ENCODE peak calls at places on chromosomes 12 and 14, in eight cellular contexts. One of them, this sample, is unnamed.

GRCh38 chr12:71315328-71315960 is 124.2 kb upstream of the LGR5 start:
- DNase-seq in effector CD8-positive, alpha-beta T cell: no peak
- DNase-seq in small intestine: no peak
- DNase-seq in stimulated activated CD8-positive, alpha-beta memory T cell treated with anti-CD3 and anti-CD28 coated beads, Interleukin-2, amount 100 ng/mL, for 1 hour: no peak
- DNase-seq in H7: no peak
- DNase-seq in T-cell: no peak
- DNase-seq in uterus: no peak
- DNase-seq in adrenal gland: no peak
- DNase-seq in this sample: no peak

GRCh38 chr12:50659260-50659659 is 104.6 kb upstream of the ATF1 start:
- DNase-seq in effector CD8-positive, alpha-beta T cell: no peak
- DNase-seq in small intestine: no peak
- DNase-seq in stimulated activated CD8-positive, alpha-beta memory T cell treated with anti-CD3 and anti-CD28 coated beads, Interleukin-2, amount 100 ng/mL, for 1 hour: no peak
- DNase-seq in H7: no peak
- DNase-seq in T-cell: no peak
- DNase-seq in uterus: no peak
- DNase-seq in adrenal gland: no peak
- DNase-seq in this sample: no peak

GRCh38 chr12:14373202-14373601 is 7.7 kb downstream of the ATF7IP start:
- DNase-seq in effector CD8-positive, alpha-beta T cell: no peak
- DNase-seq in small intestine: no peak
- DNase-seq in stimulated activated CD8-positive, alpha-beta memory T cell treated with anti-CD3 and anti-CD28 coated beads, Interleukin-2, amount 100 ng/mL, for 1 hour: no peak
- DNase-seq in H7: no peak
- DNase-seq in T-cell: no peak
- DNase-seq in uterus: no peak
- DNase-seq in adrenal gland: no peak
- DNase-seq in this sample: no peak

GRCh38 chr14:38409081-38409705 is 153.3 kb upstream of the CLEC14A start:
- DNase-seq in effector CD8-positive, alpha-beta T cell: no peak
- DNase-seq in small intestine: no peak
- DNase-seq in stimulated activated CD8-positive, alpha-beta memory T cell treated with anti-CD3 and anti-CD28 coated beads, Interleukin-2, amount 100 ng/mL, for 1 hour: no peak
- DNase-seq in H7: no peak
- DNase-seq in T-cell: no peak
- DNase-seq in uterus: no peak
- DNase-seq in adrenal gland: no peak
- DNase-seq in this sample: no peak

GRCh38 chr12:104471336-104471735 is 14.6 kb downstream of the CHST11 start:
- DNase-seq in effector CD8-positive, alpha-beta T cell: no peak
- DNase-seq in small intestine: no peak
- DNase-seq in stimulated activated CD8-positive, alpha-beta memory T cell treated with anti-CD3 and anti-CD28 coated beads, Interleukin-2, amount 100 ng/mL, for 1 hour: no peak
- DNase-seq in H7: no peak
- DNase-seq in T-cell: no peak
- DNase-seq in uterus: no peak
- DNase-seq in adrenal gland: no peak
- DNase-seq in this sample: no peak

GRCh38 chr14:104118006-104118844 is 20.2 kb upstream of the KIF26A start:
- DNase-seq in effector CD8-positive, alpha-beta T cell: no peak
- DNase-seq in small intestine: no peak
- DNase-seq in stimulated activated CD8-positive, alpha-beta memory T cell treated with anti-CD3 and anti-CD28 coated beads, Interleukin-2, amount 100 ng/mL, for 1 hour: no peak
- DNase-seq in H7: peak; percentile 75
- DNase-seq in T-cell: no peak
- DNase-seq in uterus: no peak
- DNase-seq in adrenal gland: no peak
- DNase-seq in this sample: no peak

GRCh38 chr14:105153331-105153731 is 15.2 kb downstream of the JAG2 start:
- DNase-seq in effector CD8-positive, alpha-beta T cell: no peak
- DNase-seq in small intestine: no peak
- DNase-seq in stimulated activated CD8-positive, alpha-beta memory T cell treated with anti-CD3 and anti-CD28 coated beads, Interleukin-2, amount 100 ng/mL, for 1 hour: no peak
- DNase-seq in H7: peak; percentile 71
- DNase-seq in T-cell: no peak
- DNase-seq in uterus: peak; percentile 52
- DNase-seq in adrenal gland: no peak
- DNase-seq in this sample: no peak

GRCh38 chr14:72679106-72679505 is 214.8 kb downstream of the DPF3 start:
- DNase-seq in effector CD8-positive, alpha-beta T cell: no peak
- DNase-seq in small intestine: no peak
- DNase-seq in stimulated activated CD8-positive, alpha-beta memory T cell treated with anti-CD3 and anti-CD28 coated beads, Interleukin-2, amount 100 ng/mL, for 1 hour: no peak
- DNase-seq in H7: no peak
- DNase-seq in T-cell: no peak
- DNase-seq in uterus: no peak
- DNase-seq in adrenal gland: no peak
- DNase-seq in this sample: no peak

GRCh38 chr14:23580152-23580926 is 1.7 kb upstream of the JPH4 start:
- DNase-seq in effector CD8-positive, alpha-beta T cell: no peak
- DNase-seq in small intestine: no peak
- DNase-seq in stimulated activated CD8-positive, alpha-beta memory T cell treated with anti-CD3 and anti-CD28 coated beads, Interleukin-2, amount 100 ng/mL, for 1 hour: no peak
- DNase-seq in H7: no peak
- DNase-seq in T-cell: no peak
- DNase-seq in uterus: no peak
- DNase-seq in adrenal gland: no peak
- DNase-seq in this sample: peak; percentile 32